ENCODE peak calls at places on chromosomes 6 and 20, in eight cellular contexts. C is activated gamma-delta T cell treated with Interleukin-2 at 50 U/mL for 16 hours; W is GM23338; B is lung; G is stimulated activated CD4-positive, alpha-beta T cell treated with anti-CD3 and anti-CD28 coated beads, Interleukin-4, amount 100 ng/mL, for 1 hour; Z is activated CD4-positive, alpha-beta T cell treated with anti-CD3 and anti-CD28 coated beads, Interleukin-2, amount 10 ng/mL, durations not matched to agents 7 days and 5 days; A is fibroblast of lung; D is Peyer's patch. T is an unnamed sample.

GRCh38 chr6:84449220-84449619 is 221.8 kb upstream of the CEP162 start:
- DNase-seq in Z (no peak), B (no peak), W (no peak), D (no peak), G (no peak), C (no peak), A (peak), T (no peak)

GRCh38 chr20:60627751-60628565 is 624.1 kb upstream of the CDH4 start:
- DNase-seq in W (peak), Z (no peak), D (no peak), C (no peak), A (no peak), G (no peak), B (no peak), T (no peak)

GRCh38 chr6:71194730-71195129 is 93.9 kb upstream of the OGFRL1 start:
- DNase-seq in G (no peak), W (no peak), C (no peak), Z (no peak), B (no peak), A (peak), D (no peak), T (no peak)

GRCh38 chr20:38229376-38230252 is 30.9 kb downstream of the KIAA1755 start:
- DNase-seq in Z (no peak), C (no peak), D (no peak), G (no peak), B (no peak), A (no peak), W (peak), T (no peak)

GRCh38 chr6:119608994-119609393 is 259.4 kb upstream of the MAN1A1 start:
- DNase-seq in B (no peak), G (no peak), C (no peak), Z (no peak), A (no peak), W (peak), D (no peak), T (no peak)

GRCh38 chr20:21505810-21506530 is 7.9 kb downstream of the NKX2-2 start:
- DNase-seq in B (no peak), G (peak), W (peak), D (peak), Z (peak), A (peak), C (peak), T (peak)

GRCh38 chr6:56851541-56852248 is 103.2 kb upstream of the BEND6 start:
- DNase-seq in B (no peak), D (peak), Z (peak), C (no peak), A (peak), G (no peak), W (peak), T (peak)

GRCh38 chr20:62040933-62041332 is 24.7 kb downstream of the TAF4 start:
- DNase-seq in D (no peak), Z (no peak), A (no peak), C (no peak), G (no peak), B (no peak), W (no peak), T (no peak)

GRCh38 chr20:39070484-39071231 is 108.5 kb downstream of the DHX35 start:
- DNase-seq in D (no peak), A (peak), B (no peak), Z (no peak), C (no peak), W (no peak), G (no peak), T (no peak)

GRCh38 chr6:36358235-36358915 is 21.7 kb upstream of the BNIP5 start:
- DNase-seq in C (no peak), B (no peak), Z (no peak), G (no peak), D (no peak), W (no peak), A (peak), T (peak)

GRCh38 chr6:23445157-23445710 is 680.8 kb upstream of the NRSN1 start:
- DNase-seq in D (no peak), C (no peak), A (peak), W (no peak), Z (no peak), B (no peak), G (no peak), T (no peak)

GRCh38 chr6:132712366-132712765 is 1.5 kb downstream of the VNN1 start:
- DNase-seq in W (peak), C (no peak), D (no peak), A (peak), B (no peak), Z (no peak), G (no peak), T (no peak)

GRCh38 chr6:167247814-167248595 is 43.1 kb upstream of the UNC93A start:
- DNase-seq in B (no peak), Z (no peak), G (no peak), D (no peak), W (peak), A (no peak), C (no peak), T (no peak)

GRCh38 chr6:168704678-168705077 is 263.7 kb downstream of the SMOC2 start:
- DNase-seq in Z (no peak), W (no peak), G (no peak), C (no peak), B (no peak), D (no peak), A (no peak), T (no peak)

GRCh38 chr6:113634352-113635163 is 222.6 kb upstream of the MARCKS start:
- DNase-seq in W (no peak), B (no peak), D (no peak), G (no peak), Z (no peak), A (peak), C (no peak), T (no peak)

GRCh38 chr6:81962198-81962597 is 209.7 kb upstream of the TENT5A start:
- DNase-seq in G (no peak), C (no peak), D (no peak), A (no peak), W (no peak), Z (no peak), B (no peak), T (no peak)

GRCh38 chr6:15474196-15474595 is 188.6 kb downstream of the DTNBP1 start:
- DNase-seq in A (peak), W (no peak), B (no peak), Z (no peak), D (no peak), C (no peak), G (no peak), T (no peak)

GRCh38 chr6:143536866-143537691 is 25.6 kb upstream of the FUCA2 start:
- DNase-seq in Z (peak), W (peak), C (peak), D (peak), G (peak), B (peak), A (peak), T (peak)

GRCh38 chr6:160160450-160160849 is 38.8 kb downstream of the SLC22A1 start:
- DNase-seq in D (no peak), B (no peak), G (no peak), C (no peak), Z (no peak), W (no peak), A (no peak), T (no peak)

GRCh38 chr20:43383026-43383795 is 74.5 kb upstream of the SRSF6 start:
- DNase-seq in B (no peak), C (no peak), Z (no peak), A (peak), W (no peak), D (no peak), G (no peak), T (no peak)

GRCh38 chr20:63891061-63892002 is 3.6 kb upstream of the DNAJC5 start:
- DNase-seq in A (no peak), Z (no peak), D (peak), W (no peak), G (no peak), B (no peak), C (no peak), T (no peak)

GRCh38 chr6:70151616-70152015 is 151.3 kb downstream of the COL9A1 start:
- DNase-seq in W (no peak), B (no peak), A (no peak), C (no peak), D (no peak), Z (no peak), G (no peak), T (no peak)

GRCh38 chr6:3915076-3915791 is 66.1 kb downstream of the FAM50B start:
- DNase-seq in G (no peak), Z (peak), B (no peak), W (no peak), A (no peak), C (peak), D (no peak), T (no peak)

GRCh38 chr6:168703970-168704369 is 263.0 kb downstream of the SMOC2 start:
- DNase-seq in Z (no peak), A (no peak), W (no peak), G (no peak), B (no peak), D (no peak), C (no peak), T (no peak)

GRCh38 chr20:58389324-58389967 is 417 bp downstream of the VAPB start:
- DNase-seq in A (peak), B (peak), Z (peak), D (no peak), C (no peak), G (peak), W (peak), T (peak)

GRCh38 chr6:139376604-139377218 is 2.3 kb upstream of the CITED2 start:
- DNase-seq in B (peak), C (no peak), A (peak), D (peak), G (no peak), Z (no peak), W (peak), T (no peak)

GRCh38 chr6:138857792-138858191 is 61.9 kb downstream of the ECT2L start:
- DNase-seq in Z (no peak), W (no peak), G (no peak), D (no peak), C (no peak), B (no peak), A (no peak), T (no peak)

GRCh38 chr6:151916680-151917164 is 109.2 kb downstream of the ESR1 start:
- DNase-seq in A (peak), D (no peak), B (no peak), Z (no peak), C (no peak), W (no peak), G (no peak), T (no peak)

GRCh38 chr6:10081075-10081474 is 333.8 kb downstream of the TFAP2A start:
- DNase-seq in Z (no peak), B (no peak), G (no peak), A (no peak), D (no peak), C (no peak), W (no peak), T (no peak)

GRCh38 chr20:7694940-7695567 is 245.2 kb downstream of the HAO1 start:
- DNase-seq in B (no peak), Z (no peak), C (no peak), A (peak), W (no peak), D (no peak), G (no peak), T (no peak)

GRCh38 chr6:53921639-53922038 is 126.8 kb downstream of the LRRC1 start:
- DNase-seq in D (no peak), W (no peak), B (no peak), G (no peak), Z (no peak), C (no peak), A (no peak), T (no peak)

GRCh38 chr20:20253744-20254330 is 114.1 kb upstream of the INSM1 start:
- DNase-seq in Z (no peak), A (no peak), G (no peak), B (no peak), D (no peak), W (no peak), C (no peak), T (no peak)

GRCh38 chr20:54132612-54133433 is 41.0 kb downstream of the CYP24A1 start:
- DNase-seq in C (no peak), G (no peak), Z (no peak), A (peak), B (peak), W (peak), D (peak), T (no peak)

GRCh38 chr20:54938707-54939106 is 463.3 kb downstream of the DOK5 start:
- DNase-seq in Z (no peak), A (no peak), B (no peak), W (no peak), C (no peak), G (no peak), D (no peak), T (no peak)

GRCh38 chr6:120873125-120873865 is 461.0 kb downstream of the TBC1D32 start:
- DNase-seq in A (no peak), G (no peak), D (no peak), W (no peak), B (no peak), Z (no peak), C (no peak), T (no peak)

GRCh38 chr6:1821188-1822183 is 211.8 kb downstream of the FOXC1 start:
- DNase-seq in A (peak), G (no peak), B (no peak), W (no peak), D (no peak), Z (no peak), C (no peak), T (no peak)

GRCh38 chr20:43533060-43533459 is 25.6 kb downstream of the L3MBTL1 start:
- DNase-seq in G (no peak), A (peak), D (no peak), C (no peak), W (no peak), B (no peak), Z (no peak), T (no peak)

GRCh38 chr6:44704240-44705150 is 317.0 kb downstream of the CDC5L start:
- DNase-seq in D (no peak), C (no peak), W (no peak), Z (peak), B (no peak), A (no peak), G (peak), T (no peak)

GRCh38 chr20:48619126-48620101 is 208.4 kb downstream of the PREX1 start:
- DNase-seq in B (no peak), W (no peak), Z (no peak), C (no peak), A (no peak), G (no peak), D (no peak), T (no peak)